ENCODE peak calls at places on chromosomes 1 and 21, in ten cellular contexts. F, X, A, E, B, S, U, Y, T and N are unnamed samples.
A peak's percentile ranks its signal among the peaks of the same experiment; 100 is the strongest.

GRCh38 chr1:10940451-10940804 is 72.0 kb upstream of the TARDBP start:
- DNase-seq in F (no peak), X (no peak), A (no peak), E (no peak), B (no peak), S (no peak), U (no peak), Y (no peak), T (no peak), N (no peak)

GRCh38 chr1:223364685-223365382 is 858 bp upstream of the SUSD4 start:
- DNase-seq in F (no peak), X (peak; percentile 27), A (peak; percentile 42), E (no peak), B (peak; percentile 17), S (no peak), U (no peak), Y (no peak), T (no peak), N (no peak)

GRCh38 chr1:221093903-221094865 is 214.9 kb downstream of the HLX start:
- DNase-seq in F (no peak), X (no peak), A (no peak), E (no peak), B (no peak), S (no peak), U (no peak), Y (no peak), T (no peak), N (no peak)

GRCh38 chr1:205183676-205184335 is 27.7 kb downstream of the DSTYK start:
- DNase-seq in F (no peak), X (peak; percentile 28), A (no peak), E (no peak), B (no peak), S (no peak), U (no peak), Y (peak; percentile 23), T (no peak), N (no peak)

GRCh38 chr1:223713546-223714420 is 1.4 kb downstream of the CAPN2 start:
- DNase-seq in F (no peak), X (peak; percentile 30), A (no peak), E (no peak), B (no peak), S (no peak), U (peak; percentile 69), Y (no peak), T (no peak), N (no peak)

GRCh38 chr1:246735735-246736134 is 11.5 kb downstream of the SCCPDH start:
- DNase-seq in F (no peak), X (no peak), A (no peak), E (no peak), B (no peak), S (no peak), U (peak; percentile 37), Y (no peak), T (no peak), N (no peak)

GRCh38 chr1:9874959-9875635 is 35.0 kb downstream of the CTNNBIP1 start:
- DNase-seq in F (peak; percentile 75), X (peak; percentile 83), A (peak; percentile 88), E (no peak), B (peak; percentile 78), S (peak; percentile 77), U (peak; percentile 81), Y (peak; percentile 79), T (peak; percentile 89), N (peak; percentile 93)

GRCh38 chr1:185348296-185348695 is 31.3 kb upstream of the IVNS1ABP start:
- DNase-seq in F (no peak), X (no peak), A (no peak), E (no peak), B (no peak), S (no peak), U (no peak), Y (no peak), T (no peak), N (no peak)

GRCh38 chr21:42010507-42011493 is 640 bp upstream of the ZBTB21 start:
- DNase-seq in F (no peak), X (peak; percentile 27), A (peak; percentile 50), E (peak; percentile 68), B (peak; percentile 39), S (peak; percentile 84), U (peak; percentile 38), Y (peak; percentile 13), T (peak; percentile 95), N (peak; percentile 44)

GRCh38 chr21:39713905-39714304 is 31.1 kb upstream of the IGSF5 start:
- DNase-seq in F (no peak), X (no peak), A (no peak), E (no peak), B (no peak), S (no peak), U (no peak), Y (peak; percentile 8), T (no peak), N (no peak)

GRCh38 chr1:12453400-12454343 is 164.3 kb downstream of the DHRS3 start:
- DNase-seq in F (no peak), X (peak; percentile 75), A (no peak), E (no peak), B (no peak), S (no peak), U (no peak), Y (no peak), T (no peak), N (no peak)

DNA sequence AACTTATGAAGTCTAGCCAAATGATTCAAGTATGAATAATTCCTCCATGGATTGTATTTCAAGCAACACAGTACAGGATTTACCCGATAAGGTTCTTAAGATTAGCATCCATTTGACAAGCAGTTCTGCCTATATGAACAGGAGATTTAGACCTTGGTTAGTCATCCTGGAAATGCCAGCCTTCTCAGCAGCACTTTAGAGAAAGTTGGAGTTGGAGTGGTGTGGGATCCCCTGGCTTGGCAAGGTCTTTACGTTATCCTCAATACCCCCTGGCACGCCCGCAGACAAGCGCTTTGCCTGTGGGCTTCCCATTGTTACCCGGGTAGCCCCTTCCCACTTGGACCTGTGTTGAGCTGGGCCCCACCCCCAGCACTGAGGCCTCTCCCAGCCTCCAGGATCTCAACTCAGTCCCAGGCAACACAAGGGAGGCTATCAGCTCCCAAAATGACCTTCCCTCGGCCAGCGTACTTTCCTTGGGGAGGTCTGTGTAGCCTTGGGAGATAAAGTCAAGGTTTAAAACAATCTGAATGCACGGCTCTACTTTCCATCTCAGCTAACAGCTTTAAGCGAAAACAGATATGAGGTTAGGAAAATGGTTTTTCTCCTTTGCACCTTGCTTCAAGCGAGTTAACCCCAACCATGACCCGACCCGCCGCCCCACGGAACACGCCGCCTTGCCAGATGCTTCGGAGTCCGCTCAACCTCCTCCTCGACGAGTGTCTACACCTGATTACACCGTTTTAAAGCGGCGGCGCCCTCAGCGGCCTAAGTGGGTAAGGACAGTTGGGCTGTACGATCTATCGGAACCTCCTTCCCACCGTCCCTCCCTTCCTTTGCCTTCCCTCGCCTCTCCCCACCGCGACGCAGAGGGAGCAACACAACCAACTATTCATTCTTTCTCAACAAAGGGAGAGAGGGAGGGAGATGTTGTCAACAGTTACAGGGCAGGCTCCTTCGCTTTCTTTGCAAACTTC is 1.2 kb downstream of the BCAR3 start:
- DNase-seq in F (peak; percentile 87), X (peak; percentile 68), A (peak; percentile 74), E (peak; percentile 88), B (peak; percentile 72), S (peak; percentile 80), U (peak; percentile 82), Y (peak; percentile 93), T (peak; percentile 91), N (peak; percentile 86)
- TF ChIP-seq CTCF in F (peak; percentile 74), X (peak; percentile 44), A (peak; percentile 43), E (peak; percentile 50), B (peak; percentile 46), S (peak; percentile 52), U (peak; percentile 61), Y (peak; percentile 73), T (peak; percentile 66), N (peak; percentile 61)

GRCh38 chr1:46606255-46606965 is 2.3 kb upstream of the MKNK1 start:
- DNase-seq in F (no peak), X (no peak), A (no peak), E (no peak), B (no peak), S (no peak), U (peak; percentile 64), Y (no peak), T (no peak), N (no peak)

GRCh38 chr1:46605242-46605641 is 1.2 kb upstream of the MKNK1 start:
- DNase-seq in F (no peak), X (peak; percentile 33), A (no peak), E (no peak), B (no peak), S (no peak), U (no peak), Y (no peak), T (no peak), N (no peak)

GRCh38 chr1:46601257-46602007 is 2.6 kb downstream of the MKNK1 start:
- DNase-seq in F (no peak), X (no peak), A (no peak), E (no peak), B (no peak), S (no peak), U (no peak), Y (no peak), T (no peak), N (no peak)

GRCh38 chr1:46603481-46603857 is 599 bp downstream of the MKNK1 start:
- DNase-seq in F (no peak), X (no peak), A (no peak), E (no peak), B (no peak), S (no peak), U (no peak), Y (no peak), T (no peak), N (no peak)

DNA sequence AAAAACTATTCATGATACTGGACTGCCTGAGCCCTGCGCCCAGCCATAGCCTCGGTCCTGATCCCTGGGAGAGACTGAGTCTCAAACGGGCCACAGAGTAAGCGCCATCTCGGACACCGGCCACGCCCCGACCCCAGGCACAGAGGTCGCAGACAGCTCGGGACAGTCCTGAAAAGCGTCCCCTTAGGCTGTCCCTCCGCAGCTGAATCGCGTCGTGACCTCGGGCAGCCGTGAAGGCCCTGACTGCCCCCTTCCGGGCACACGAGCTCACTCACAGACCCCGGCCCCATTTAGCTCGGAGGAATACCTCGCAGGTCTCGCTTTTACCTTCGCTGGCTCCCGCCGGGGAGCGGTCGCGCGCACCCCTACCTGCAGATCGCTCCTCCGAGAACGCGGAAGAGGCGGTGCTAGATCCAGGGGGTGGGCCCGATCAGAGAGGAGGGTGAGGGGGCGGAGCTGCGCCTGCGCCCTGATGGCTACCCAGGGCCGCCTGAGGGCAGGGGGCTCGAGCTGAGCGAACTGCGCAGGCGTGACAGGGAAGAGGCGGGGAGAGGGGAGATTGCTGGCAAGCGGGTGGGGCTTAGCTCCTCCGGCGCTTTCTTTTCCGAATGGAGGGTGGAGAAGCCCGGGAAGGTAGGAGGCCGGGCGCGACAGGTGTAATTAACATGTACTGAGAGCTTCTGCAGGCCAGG is at the start of gene MKNK1:
- DNase-seq in F (peak; percentile 97), X (peak; percentile 98), A (peak; percentile 99), E (peak; percentile 96), B (peak; percentile 98), S (peak; percentile 99), U (peak; percentile 97), Y (peak; percentile 96), T (peak; percentile 99), N (peak; percentile 99)
- TF ChIP-seq CTCF in F (no peak), X (no peak), A (peak; percentile 34), E (no peak), B (peak; percentile 28), S (no peak), U (no peak), Y (peak; percentile 15), T (peak; percentile 29), N (no peak)

GRCh38 chr1:164953095-164953494 is 394.1 kb downstream of the PBX1 start:
- DNase-seq in F (no peak), X (no peak), A (no peak), E (no peak), B (no peak), S (no peak), U (no peak), Y (peak; percentile 8), T (no peak), N (no peak)
- TF ChIP-seq CTCF in F (no peak), X (no peak), A (no peak), E (no peak), B (no peak), S (no peak), U (peak; percentile 13), Y (no peak), T (no peak), N (no peak)

GRCh38 chr1:32351859-32352745 is 10.2 kb downstream of the FAM229A start:
- DNase-seq in F (no peak), X (no peak), A (no peak), E (no peak), B (no peak), S (peak; percentile 78), U (peak; percentile 32), Y (peak; percentile 57), T (no peak), N (no peak)
- TF ChIP-seq CTCF in F (no peak), X (no peak), A (no peak), E (no peak), B (no peak), S (no peak), U (peak; percentile 19), Y (no peak), T (no peak), N (no peak)